ENCODE peak calls at places on chromosomes 4 and X, in five cellular contexts. Z is NCI-H1092; H is heart right ventricle; G is GM19239; Q is naive thymus-derived CD8-positive, alpha-beta T cell. N is an unnamed sample.

GRCh38 chrX:15745179-15745578 is 7.1 kb downstream of the CA5B start:
- DNase-seq in Z (no peak), H (no peak), G (no peak), Q (no peak), N (no peak)

GRCh38 chrX:115560978-115561604 is at the start of gene PLS3:
- DNase-seq in Z (peak), H (peak), G (peak), Q (no peak), N (peak)

GRCh38 chr4:24321151-24321550 is 263.2 kb downstream of the DHX15 start:
- DNase-seq in Z (no peak), H (no peak), G (no peak), Q (no peak), N (no peak)

GRCh38 chrX:118528089-118528753 is 32.6 kb downstream of the DOCK11 start:
- DNase-seq in Z (no peak), H (no peak), G (no peak), Q (peak), N (no peak)

GRCh38 chrX:39821011-39821708 is 276.6 kb downstream of the BCOR start:
- DNase-seq in Z (peak), H (peak), G (no peak), Q (no peak), N (peak)

GRCh38 chr4:182752158-182752910 is 164.9 kb downstream of the DCTD start:
- DNase-seq in Z (no peak), H (no peak), G (no peak), Q (no peak), N (no peak)

GRCh38 chrX:54413753-54414152 is 26.5 kb upstream of the TSR2 start:
- DNase-seq in Z (no peak), H (no peak), G (no peak), Q (no peak), N (no peak)

GRCh38 chr4:2408976-2409375 is 9.5 kb downstream of the ZFYVE28 start:
- DNase-seq in Z (no peak), H (no peak), G (no peak), Q (no peak), N (no peak)

GRCh38 chr4:161280929-161281328 is 882.9 kb downstream of the FSTL5 start:
- DNase-seq in Z (no peak), H (no peak), G (no peak), Q (no peak), N (no peak)

GRCh38 chr4:69860007-69860406 is at the start of gene SULT1E1:
- DNase-seq in Z (no peak), H (no peak), G (no peak), Q (no peak), N (no peak)

GRCh38 chr4:167168611-167169010 is 65.7 kb downstream of the SPOCK3 start:
- DNase-seq in Z (no peak), H (no peak), G (no peak), Q (no peak), N (no peak)

GRCh38 chrX:375181-376036 is 11.3 kb downstream of the PPP2R3B start:
- DNase-seq in Z (no peak), H (no peak), G (no peak), Q (no peak), N (no peak)

GRCh38 chr4:151687021-151687640 is 73.7 kb downstream of the GATB start:
- DNase-seq in Z (no peak), H (no peak), G (no peak), Q (no peak), N (no peak)

GRCh38 chr4:87011340-87012034 is 76.7 kb downstream of the AFF1 start:
- DNase-seq in Z (no peak), H (no peak), G (no peak), Q (no peak), N (no peak)

GRCh38 chr4:57580710-57581109 is 470.5 kb upstream of the IGFBP7 start:
- DNase-seq in Z (no peak), H (no peak), G (no peak), Q (no peak), N (no peak)

GRCh38 chr4:26885912-26886274 is 25.3 kb downstream of the STIM2 start:
- DNase-seq in Z (no peak), H (no peak), G (peak), Q (peak), N (no peak)

GRCh38 chrX:136779346-136779781 is 1.4 kb downstream of the ARHGEF6 start:
- DNase-seq in Z (no peak), H (no peak), G (no peak), Q (no peak), N (no peak)

GRCh38 chr4:152485726-152486276 is 50.1 kb downstream of the FBXW7 start:
- DNase-seq in Z (no peak), H (no peak), G (no peak), Q (no peak), N (no peak)

GRCh38 chrX:130091976-130092522 is 18.2 kb downstream of the ELF4 start:
- DNase-seq in Z (no peak), H (peak), G (peak), Q (peak), N (no peak)

GRCh38 chrX:66110112-66110511 is 53.9 kb upstream of the HEPH start:
- DNase-seq in Z (no peak), H (no peak), G (no peak), Q (peak), N (no peak)

GRCh38 chr4:185506422-185506821 is 28.9 kb downstream of the PDLIM3 start:
- DNase-seq in Z (no peak), H (no peak), G (no peak), Q (no peak), N (no peak)

GRCh38 chr4:82652062-82652461 is 90.3 kb upstream of the TMEM150C start:
- DNase-seq in Z (no peak), H (no peak), G (no peak), Q (no peak), N (no peak)

GRCh38 chrX:40176979-40177430 is 79.2 kb upstream of the BCOR start:
- DNase-seq in Z (no peak), H (peak), G (no peak), Q (no peak), N (no peak)

GRCh38 chr4:23260510-23260909 is 567.8 kb downstream of the GBA3 start:
- DNase-seq in Z (no peak), H (no peak), G (no peak), Q (no peak), N (no peak)

GRCh38 chrX:2767631-2768455 is 16.0 kb downstream of the XG start:
- DNase-seq in Z (no peak), H (peak), G (no peak), Q (no peak), N (no peak)

GRCh38 chrX:109830157-109830703 is 97.2 kb upstream of the ACSL4 start:
- DNase-seq in Z (no peak), H (no peak), G (no peak), Q (no peak), N (no peak)

GRCh38 chrX:100643943-100644587 is at the start of gene SRPX2:
- DNase-seq in Z (no peak), H (no peak), G (no peak), Q (no peak), N (no peak)

GRCh38 chr4:156476359-156476758 is 495.2 kb downstream of the PDGFC start:
- DNase-seq in Z (no peak), H (no peak), G (no peak), Q (no peak), N (no peak)

GRCh38 chr4:15194520-15194919 is 192.2 kb downstream of the CPEB2 start:
- DNase-seq in Z (no peak), H (no peak), G (no peak), Q (no peak), N (no peak)

GRCh38 chr4:16608123-16608522 is 290.3 kb downstream of the LDB2 start:
- DNase-seq in Z (no peak), H (no peak), G (no peak), Q (no peak), N (no peak)

GRCh38 chr4:41428941-41429669 is 108.9 kb upstream of the LIMCH1 start:
- DNase-seq in Z (peak), H (no peak), G (no peak), Q (no peak), N (no peak)

GRCh38 chr4:76407440-76408119 is 13.4 kb downstream of the CCDC158 start:
- DNase-seq in Z (no peak), H (no peak), G (no peak), Q (no peak), N (no peak)

GRCh38 chr4:103292959-103293358 is 94.8 kb upstream of the CENPE start:
- DNase-seq in Z (no peak), H (no peak), G (no peak), Q (no peak), N (no peak)

GRCh38 chr4:140242357-140243284 is 88.6 kb upstream of the MAML3 start:
- DNase-seq in Z (no peak), H (no peak), G (peak), Q (peak), N (no peak)

GRCh38 chrX:47523713-47524166 is 37.3 kb upstream of the ARAF start:
- DNase-seq in Z (no peak), H (no peak), G (no peak), Q (no peak), N (no peak)

GRCh38 chr4:72424006-72424405 is 145.0 kb downstream of the ADAMTS3 start:
- DNase-seq in Z (no peak), H (no peak), G (no peak), Q (no peak), N (no peak)